ENCODE peak calls at places on chromosomes 4 and X, in four cellular contexts. I, S, V and U are unnamed samples.

GRCh38 chrX:134548257-134548732 is 88.3 kb downstream of the HPRT1 start:
- DNase-seq in V (no peak), S (no peak), I (no peak), U (no peak)

GRCh38 chr4:36385951-36386561 is 104.6 kb downstream of the DTHD1 start:
- DNase-seq in S (no peak), I (no peak), V (peak), U (no peak)

GRCh38 chr4:72567821-72568620 is 1.0 kb downstream of the ADAMTS3 start:
- DNase-seq in I (peak), S (peak), V (peak), U (peak)

GRCh38 chr4:1225272-1226166 is 23.4 kb downstream of the CTBP1 start:
- DNase-seq in V (no peak), I (no peak), S (no peak), U (no peak)

GRCh38 chrX:118839334-118839958 is 15.8 kb downstream of the ZCCHC12 start:
- DNase-seq in V (peak), I (peak), S (no peak), U (no peak)

GRCh38 chrX:10049246-10049645 is 82.1 kb downstream of the CLDN34 start:
- DNase-seq in I (no peak), S (no peak), V (no peak), U (no peak)

GRCh38 chrX:15142084-15142715 is 127.7 kb downstream of the ASB9 start:
- DNase-seq in I (no peak), S (no peak), V (no peak), U (no peak)

GRCh38 chr4:10417720-10418119 is 39.5 kb downstream of the ZNF518B start:
- DNase-seq in I (no peak), V (no peak), S (peak), U (no peak)

GRCh38 chrX:35006361-35006760 is 63.8 kb downstream of the FAM47B start:
- DNase-seq in I (no peak), V (no peak), S (no peak), U (no peak)

GRCh38 chr4:5881340-5881739 is 11.5 kb downstream of the CRMP1 start:
- DNase-seq in V (no peak), S (no peak), I (no peak), U (no peak)

GRCh38 chr4:175412744-175413143 is 399.3 kb downstream of the GPM6A start:
- DNase-seq in V (no peak), S (no peak), I (no peak), U (peak)

GRCh38 chrX:103215768-103216085 is 819 bp downstream of the BEX4 start:
- DNase-seq in I (no peak), S (no peak), V (peak), U (no peak)

GRCh38 chr4:89753601-89754066 is 83.3 kb downstream of the SNCA start:
- DNase-seq in S (peak), V (no peak), I (no peak), U (peak)

GRCh38 chr4:7343950-7344349 is 90.8 kb downstream of the PSAPL1 start:
- DNase-seq in I (no peak), S (no peak), V (no peak), U (no peak)

GRCh38 chr4:11783588-11783987 is 354.9 kb upstream of the HS3ST1 start:
- DNase-seq in V (no peak), I (no peak), S (no peak), U (no peak)

GRCh38 chr4:157808796-157809408 is 363.9 kb downstream of the GASK1B start:
- DNase-seq in S (no peak), V (no peak), I (no peak), U (no peak)

GRCh38 chr4:157804169-157804543 is 368.7 kb downstream of the GASK1B start:
- DNase-seq in V (no peak), S (no peak), I (no peak), U (no peak)

GRCh38 chr4:157803441-157804168 is 369.2 kb downstream of the GASK1B start:
- DNase-seq in V (no peak), S (peak), I (no peak), U (no peak)

GRCh38 chr4:157806176-157806575 is 366.6 kb downstream of the GASK1B start:
- DNase-seq in S (no peak), I (no peak), V (no peak), U (no peak)

GRCh38 chr4:157804986-157805385 is 367.8 kb downstream of the GASK1B start:
- DNase-seq in S (no peak), V (no peak), I (no peak), U (peak)
- TF ChIP-seq CTCF in S (peak), V (no peak), I (no peak), U (peak)

GRCh38 chr4:170949084-170949483 is 859.3 kb upstream of the AADAT start:
- DNase-seq in I (no peak), S (peak), V (no peak), U (no peak)
- TF ChIP-seq CTCF in I (no peak), S (no peak), V (no peak), U (no peak)

GRCh38 chrX:12567857-12568256 is 223.4 kb upstream of the PRPS2 start:
- DNase-seq in I (no peak), S (no peak), V (no peak), U (no peak)
- TF ChIP-seq CTCF in I (peak), S (peak), V (peak), U (peak)

GRCh38 chrX:48919947-48920712 is 1.3 kb upstream of the PIM2 start:
- DNase-seq in I (no peak), V (no peak), S (no peak), U (no peak)
- TF ChIP-seq CTCF in I (no peak), V (no peak), S (no peak), U (no peak)

GRCh38 chrX:137051978-137052640 is 18.3 kb upstream of the GPR101 start:
- DNase-seq in V (peak), I (no peak), S (no peak), U (no peak)
- TF ChIP-seq CTCF in V (peak), I (peak), S (peak), U (peak)

GRCh38 chr4:144611850-144612249 is 34.1 kb upstream of the HHIP start:
- DNase-seq in V (peak), I (no peak), S (no peak), U (no peak)
- TF ChIP-seq CTCF in V (no peak), I (peak), S (peak), U (peak)

GRCh38 chr4:159191989-159192388 is 89.1 kb downstream of the RAPGEF2 start:
- DNase-seq in S (peak), V (no peak), I (no peak), U (no peak)
- TF ChIP-seq CTCF in S (peak), V (no peak), I (peak), U (peak)

DNA sequence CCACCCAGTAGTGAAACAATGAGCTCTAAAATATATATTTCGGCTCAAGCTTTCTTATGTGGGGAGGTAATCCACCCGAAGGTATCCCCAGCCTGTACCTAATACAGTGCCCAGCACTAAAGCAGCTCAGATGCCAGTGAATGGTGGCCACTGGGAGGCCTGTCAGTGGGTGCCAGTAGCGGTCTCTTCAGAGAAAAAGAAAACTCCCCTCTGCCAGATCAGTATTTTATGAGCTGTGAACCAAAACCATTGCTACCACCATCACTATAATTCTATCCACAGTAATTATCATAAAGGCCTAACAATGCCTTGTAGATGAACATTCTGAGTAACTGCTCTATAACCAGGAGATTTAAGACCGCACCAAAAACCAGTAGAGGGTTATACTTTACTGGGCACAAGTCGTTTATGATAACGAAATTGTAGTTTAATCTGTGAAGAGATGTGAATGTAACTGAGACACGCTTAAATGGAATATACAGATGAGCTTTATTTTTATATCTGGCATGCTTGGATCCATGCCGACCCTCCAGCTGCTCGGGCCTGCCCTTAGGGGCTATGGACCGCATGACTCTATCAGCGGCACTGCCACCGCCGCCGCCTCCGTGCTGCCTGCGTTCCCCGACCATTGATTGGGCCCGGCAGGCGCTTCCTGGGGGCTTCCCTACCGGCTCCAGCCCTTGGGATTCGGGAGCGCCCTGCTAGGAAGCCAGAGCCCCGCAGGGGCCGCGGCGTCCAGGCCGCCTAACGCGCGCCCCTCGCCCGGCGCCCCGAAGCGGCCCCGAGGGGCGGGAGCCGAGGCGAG is 586 bp upstream of the NFKB1 start:
- DNase-seq in S (no peak), V (peak), I (peak), U (no peak)
- TF ChIP-seq CTCF in S (peak), V (no peak), I (no peak), U (peak)

GRCh38 chrX:97060019-97060418 is 176.3 kb downstream of the RPA4 start:
- DNase-seq in V (no peak), I (no peak), S (no peak), U (no peak)

GRCh38 chrX:97065066-97065465 is 181.4 kb downstream of the RPA4 start:
- DNase-seq in I (no peak), V (no peak), S (no peak), U (no peak)

GRCh38 chrX:97066381-97066780 is 182.7 kb downstream of the RPA4 start:
- DNase-seq in S (no peak), I (no peak), V (no peak), U (no peak)

GRCh38 chrX:97070346-97070745 is 186.6 kb downstream of the RPA4 start:
- DNase-seq in V (no peak), I (no peak), S (no peak), U (no peak)

DNA sequence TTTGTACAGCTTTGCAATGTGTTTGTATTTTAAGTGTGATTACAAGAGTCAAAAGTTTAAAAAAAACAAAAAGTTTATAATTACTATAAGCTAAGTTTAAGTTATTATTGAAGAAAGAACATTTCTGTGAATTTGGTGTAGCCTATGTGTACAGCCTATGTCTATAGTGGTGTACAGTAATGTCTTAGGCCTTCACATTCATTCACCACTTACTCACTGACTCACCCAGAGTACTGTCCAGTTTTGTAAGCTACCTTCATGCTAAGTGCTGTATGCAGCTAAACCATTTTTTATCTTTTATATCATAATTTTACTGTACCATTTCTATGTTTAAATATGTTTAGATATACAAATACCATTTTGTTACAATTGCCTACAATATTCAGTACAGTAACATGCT is 182.3 kb downstream of the RPA4 start:
- DNase-seq in S (no peak), V (no peak), I (no peak), U (no peak)
- TF ChIP-seq CTCF in S (no peak), V (no peak), I (no peak), U (no peak)